ENCODE peak calls at places on chromosome 15, in nine cellular contexts. T is cardiac fibroblast, H is HCT116, V is fibroblast of lung, P is left ventricle myocardium inferior, G is lower lobe of right lung, I is spleen, F is lung, A is BE2C. M is an unnamed sample.

GRCh38 chr15:41183580-41183979 is 47.0 kb downstream of the EXD1 start:
- DNase-seq in T (no peak), H (no peak), V (no peak), P (no peak), G (no peak), I (no peak), F (no peak), A (no peak), M (peak)

GRCh38 chr15:95215016-95215415 is 983.7 kb downstream of the MCTP2 start:
- DNase-seq in T (no peak), H (no peak), V (no peak), P (no peak), G (no peak), I (no peak), F (no peak), A (no peak), M (no peak)

GRCh38 chr15:86483936-86484335 is 404.3 kb downstream of the AGBL1 start:
- DNase-seq in T (no peak), H (no peak), V (no peak), P (no peak), G (no peak), I (no peak), F (no peak), A (no peak), M (no peak)

GRCh38 chr15:70557506-70558258 is 205.7 kb downstream of the UACA start:
- DNase-seq in T (no peak), H (no peak), V (no peak), P (no peak), G (no peak), I (no peak), F (no peak), A (no peak), M (no peak)

GRCh38 chr15:59296181-59296617 is 76.5 kb downstream of the MYO1E start:
- DNase-seq in T (peak), H (no peak), V (peak), P (no peak), G (no peak), I (no peak), F (no peak), A (no peak), M (peak)

GRCh38 chr15:99426431-99427105 is 139.2 kb upstream of the MEF2A start:
- DNase-seq in T (no peak), H (no peak), V (no peak), P (peak), G (no peak), I (peak), F (no peak), A (no peak), M (no peak)

GRCh38 chr15:39235084-39235795 is 345.6 kb upstream of the THBS1 start:
- DNase-seq in T (no peak), H (no peak), V (peak), P (no peak), G (no peak), I (no peak), F (no peak), A (no peak), M (no peak)

GRCh38 chr15:33756950-33757349 is 211.3 kb upstream of the CHRM5 start:
- DNase-seq in T (no peak), H (no peak), V (no peak), P (no peak), G (peak), I (no peak), F (peak), A (no peak), M (no peak)

GRCh38 chr15:89851665-89852341 is 37.2 kb upstream of the ANPEP start:
- DNase-seq in T (peak), H (no peak), V (no peak), P (no peak), G (no peak), I (no peak), F (no peak), A (no peak), M (peak)

GRCh38 chr15:56099311-56099710 is 105.9 kb upstream of the NEDD4 start:
- DNase-seq in T (no peak), H (no peak), V (no peak), P (no peak), G (no peak), I (no peak), F (no peak), A (no peak), M (no peak)

GRCh38 chr15:64807051-64807749 is 18.2 kb downstream of the PIF1 start:
- DNase-seq in T (no peak), H (no peak), V (no peak), P (no peak), G (no peak), I (peak), F (no peak), A (no peak), M (no peak)

GRCh38 chr15:95912280-95912625 is 418.2 kb upstream of the NR2F2 start:
- DNase-seq in T (no peak), H (no peak), V (no peak), P (no peak), G (no peak), I (no peak), F (no peak), A (no peak), M (no peak)

GRCh38 chr15:59203026-59203425 is 3.6 kb upstream of the LDHAL6B start:
- DNase-seq in T (no peak), H (no peak), V (no peak), P (no peak), G (no peak), I (no peak), F (no peak), A (no peak), M (no peak)

GRCh38 chr15:38054488-38054887 is 120.0 kb downstream of the TMCO5A start:
- DNase-seq in T (peak), H (no peak), V (peak), P (no peak), G (no peak), I (no peak), F (no peak), A (no peak), M (peak)

GRCh38 chr15:77840962-77841361 is 208.2 kb upstream of the LINGO1 start:
- DNase-seq in T (peak), H (no peak), V (peak), P (no peak), G (peak), I (peak), F (peak), A (no peak), M (peak)

GRCh38 chr15:96359772-96360498 is 29.4 kb downstream of the NR2F2 start:
- DNase-seq in T (no peak), H (no peak), V (peak), P (no peak), G (no peak), I (peak), F (no peak), A (no peak), M (no peak)

GRCh38 chr15:71008250-71008870 is 106.9 kb upstream of the THSD4 start:
- DNase-seq in T (no peak), H (no peak), V (no peak), P (no peak), G (no peak), I (no peak), F (no peak), A (no peak), M (no peak)

GRCh38 chr15:38652998-38653397 is 88.4 kb upstream of the RASGRP1 start:
- DNase-seq in T (no peak), H (no peak), V (no peak), P (no peak), G (no peak), I (no peak), F (no peak), A (no peak), M (no peak)

GRCh38 chr15:100764778-100765457 is 114.7 kb upstream of the ALDH1A3 start:
- DNase-seq in T (peak), H (no peak), V (peak), P (no peak), G (no peak), I (peak), F (peak), A (no peak), M (peak)

GRCh38 chr15:78387678-78388077 is 47.5 kb downstream of the CRABP1 start:
- DNase-seq in T (no peak), H (no peak), V (no peak), P (no peak), G (no peak), I (no peak), F (no peak), A (no peak), M (no peak)

GRCh38 chr15:33722005-33722672 is 246.2 kb upstream of the CHRM5 start:
- DNase-seq in T (peak), H (no peak), V (peak), P (no peak), G (no peak), I (no peak), F (no peak), A (no peak), M (peak)

GRCh38 chr15:59687831-59688230 is 1.3 kb downstream of the BNIP2 start:
- DNase-seq in T (peak), H (no peak), V (peak), P (no peak), G (no peak), I (no peak), F (no peak), A (no peak), M (peak)

GRCh38 chr15:55823699-55824098 is 80.7 kb upstream of the PRTG start:
- DNase-seq in T (peak), H (no peak), V (peak), P (no peak), G (no peak), I (no peak), F (no peak), A (no peak), M (peak)

GRCh38 chr15:52794665-52795463 is 4.7 kb upstream of the ONECUT1 start:
- DNase-seq in T (no peak), H (no peak), V (no peak), P (no peak), G (no peak), I (no peak), F (no peak), A (no peak), M (no peak)

GRCh38 chr15:31483053-31483923 is 156.7 kb downstream of the KLF13 start:
- DNase-seq in T (peak), H (no peak), V (no peak), P (no peak), G (no peak), I (peak), F (no peak), A (no peak), M (no peak)

GRCh38 chr15:58066042-58066867 is 744 bp upstream of the ALDH1A2 start:
- DNase-seq in T (peak), H (peak), V (peak), P (peak), G (peak), I (peak), F (peak), A (peak), M (peak)

GRCh38 chr15:88467935-88468528 is 524 bp downstream of the MRPS11 start:
- DNase-seq in T (peak), H (no peak), V (peak), P (no peak), G (no peak), I (no peak), F (no peak), A (peak), M (peak)

GRCh38 chr15:40234783-40235182 is 4.1 kb upstream of the PAK6 start:
- DNase-seq in T (no peak), H (no peak), V (no peak), P (no peak), G (no peak), I (no peak), F (no peak), A (no peak), M (no peak)

GRCh38 chr15:23645379-23646164 is 2.1 kb downstream of the MAGEL2 start:
- DNase-seq in T (no peak), H (no peak), V (no peak), P (no peak), G (no peak), I (no peak), F (no peak), A (no peak), M (no peak)

GRCh38 chr15:62488383-62488782 is 323.3 kb upstream of the C2CD4B start:
- DNase-seq in T (no peak), H (no peak), V (no peak), P (no peak), G (no peak), I (no peak), F (no peak), A (no peak), M (no peak)

GRCh38 chr15:62486041-62486440 is 321.0 kb upstream of the C2CD4B start:
- DNase-seq in T (peak), H (no peak), V (no peak), P (no peak), G (no peak), I (no peak), F (no peak), A (no peak), M (no peak)

GRCh38 chr15:62483817-62484216 is 318.7 kb upstream of the C2CD4B start:
- DNase-seq in T (peak), H (no peak), V (peak), P (peak), G (no peak), I (no peak), F (no peak), A (peak), M (peak)

GRCh38 chr15:62482715-62483429 is 317.8 kb upstream of the C2CD4B start:
- DNase-seq in T (peak), H (peak), V (no peak), P (no peak), G (no peak), I (no peak), F (no peak), A (peak), M (no peak)

DNA sequence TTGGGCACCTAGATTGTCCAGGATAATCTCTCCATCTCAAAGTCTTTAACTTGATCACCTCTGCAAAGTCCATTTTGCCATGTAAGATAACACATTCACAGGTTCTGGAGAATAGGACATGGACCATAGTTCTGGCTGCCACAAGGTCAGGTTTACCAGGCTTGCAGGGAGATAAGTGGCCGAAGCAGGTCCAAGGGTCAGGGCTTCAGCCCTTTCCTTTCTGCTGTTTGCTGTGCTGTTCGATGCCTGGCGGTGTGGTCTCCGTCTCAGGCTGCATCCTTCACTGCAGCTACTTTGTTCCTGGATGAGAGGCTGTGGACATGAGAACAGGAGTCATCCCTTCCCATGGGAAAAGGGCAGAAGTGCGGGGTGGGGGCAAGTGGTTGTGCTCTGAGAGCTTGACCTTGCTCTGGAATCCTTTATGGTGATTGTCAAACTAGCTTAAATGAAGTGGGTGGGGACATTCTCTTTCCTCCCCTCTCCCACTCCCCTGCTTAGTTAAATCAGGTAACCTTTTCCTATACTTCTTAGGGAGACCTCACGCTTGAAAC is 320.2 kb upstream of the C2CD4B start:
- DNase-seq in T (no peak), H (no peak), V (no peak), P (no peak), G (no peak), I (no peak), F (no peak), A (no peak), M (no peak)
- H3K4me3 ChIP-seq in T (no peak), H (no peak), V (no peak), P (no peak), G (no peak), I (no peak), F (no peak), A (no peak), M (no peak)

GRCh38 chr15:66684136-66684681 is 17.8 kb upstream of the SMAD6 start:
- DNase-seq in T (no peak), H (no peak), V (no peak), P (no peak), G (no peak), I (no peak), F (no peak), A (no peak), M (no peak)

GRCh38 chr15:66682246-66682645 is 19.8 kb upstream of the SMAD6 start:
- DNase-seq in T (peak), H (no peak), V (no peak), P (no peak), G (no peak), I (no peak), F (no peak), A (no peak), M (no peak)

GRCh38 chr15:66681395-66681794 is 20.6 kb upstream of the SMAD6 start:
- DNase-seq in T (no peak), H (no peak), V (no peak), P (no peak), G (no peak), I (no peak), F (no peak), A (no peak), M (no peak)

GRCh38 chr15:66682865-66683264 is 19.2 kb upstream of the SMAD6 start:
- DNase-seq in T (peak), H (no peak), V (peak), P (no peak), G (no peak), I (no peak), F (no peak), A (no peak), M (peak)

DNA sequence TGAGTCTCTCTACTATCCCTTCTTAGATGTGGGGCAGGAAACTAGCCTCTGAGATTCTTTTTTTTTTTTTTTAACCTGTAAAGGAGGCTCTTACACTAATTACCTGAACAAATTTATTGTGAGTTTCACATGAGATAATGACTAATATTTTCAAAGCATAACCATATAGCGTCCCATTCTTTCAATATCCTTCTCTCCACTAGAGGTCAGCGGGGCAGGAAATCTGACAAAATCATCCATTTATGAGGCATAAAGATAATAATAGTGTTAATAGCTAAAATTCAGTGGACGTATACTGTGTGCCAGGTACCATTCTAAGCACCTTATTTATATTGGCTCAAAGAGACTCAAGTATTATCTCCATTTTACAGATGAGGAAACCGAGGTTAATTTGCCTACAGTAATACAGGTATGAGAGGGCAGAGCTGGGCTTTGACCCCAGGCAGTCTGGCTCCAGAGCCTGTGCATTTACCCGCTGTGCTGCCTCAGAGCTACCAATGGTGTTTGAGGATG is 16.3 kb upstream of the SMAD6 start:
- DNase-seq in T (no peak), H (no peak), V (peak), P (no peak), G (no peak), I (no peak), F (no peak), A (no peak), M (no peak)
- TF ChIP-seq CTCF in T (peak), H (peak), V (no peak), P (peak), G (no peak), I (peak), F (no peak), A (peak), M (peak)

DNA sequence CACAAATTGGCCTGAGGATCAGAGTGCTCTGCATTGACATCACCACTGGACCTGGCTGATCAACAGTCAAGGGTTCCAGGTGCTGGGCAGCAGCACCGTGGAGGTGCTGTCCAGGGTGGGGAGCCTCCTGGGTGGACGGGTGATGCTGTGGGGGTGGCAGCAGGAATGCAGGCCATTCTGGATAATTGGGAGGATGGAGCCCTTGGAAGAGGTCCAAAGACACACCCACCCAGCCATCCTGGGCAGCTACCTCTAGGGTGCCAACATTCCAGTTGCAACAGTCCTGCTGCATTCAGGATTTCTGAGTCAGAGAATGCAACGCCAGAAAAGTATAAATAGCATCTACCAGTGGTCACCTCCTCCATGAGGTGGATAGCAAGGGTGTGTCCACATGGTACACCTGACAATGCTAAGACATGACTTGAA is 26.8 kb downstream of the STARD5 start:
- DNase-seq in T (peak), H (peak), V (no peak), P (no peak), G (no peak), I (peak), F (no peak), A (no peak), M (peak)
- H3K4me3 ChIP-seq in T (no peak), H (no peak), V (no peak), P (peak), G (peak), I (peak), F (no peak), A (no peak), M (no peak)

GRCh38 chr15:85414495-85414894 is 34.1 kb downstream of the AKAP13 start:
- DNase-seq in T (peak), H (no peak), V (peak), P (no peak), G (no peak), I (no peak), F (no peak), A (no peak), M (peak)
- TF ChIP-seq CTCF in T (peak), H (no peak), V (no peak), P (peak), G (peak), I (peak), F (no peak), A (no peak), M (no peak)

GRCh38 chr15:43912991-43913927 is 86.5 kb downstream of the WDR76 start:
- DNase-seq in T (peak), H (peak), V (peak), P (no peak), G (no peak), I (no peak), F (no peak), A (peak), M (peak)
- H3K4me3 ChIP-seq in T (no peak), H (no peak), V (no peak), P (no peak), G (no peak), I (no peak), F (no peak), A (no peak), M (no peak)

GRCh38 chr15:68768321-68768720 is 52.4 kb downstream of the ANP32A start:
- DNase-seq in T (no peak), H (no peak), V (peak), P (no peak), G (no peak), I (no peak), F (no peak), A (no peak), M (no peak)
- TF ChIP-seq CTCF in T (no peak), H (no peak), V (no peak), P (no peak), G (no peak), I (no peak), F (no peak), A (no peak), M (no peak)

GRCh38 chr15:75112278-75112847 is 89.0 kb downstream of the PPCDC start:
- DNase-seq in T (peak), H (no peak), V (no peak), P (no peak), G (no peak), I (no peak), F (no peak), A (no peak), M (peak)
- H3K4me3 ChIP-seq in T (no peak), H (no peak), V (no peak), P (no peak), G (no peak), I (no peak), F (no peak), A (no peak), M (no peak)

M was measured in fibroblast of the aortic adventitia.